ENCODE peak calls at places on chromosome 15, in seven cellular contexts. X, S, L, T, A, B and E are unnamed samples.

GRCh38 chr15:77654975-77655374 is 22.3 kb upstream of the LINGO1 start:
- DNase-seq in L (peak), S (peak), X (no peak), T (no peak), A (no peak), B (no peak), E (no peak)

GRCh38 chr15:62050118-62050517 is 10.1 kb downstream of the VPS13C start:
- DNase-seq in A (no peak), S (no peak), T (no peak), X (no peak), L (no peak), B (no peak), E (no peak)

GRCh38 chr15:53716909-53717878 is 42.3 kb downstream of the WDR72 start:
- DNase-seq in S (no peak), L (peak), T (no peak), X (no peak), A (no peak), B (no peak), E (no peak)

GRCh38 chr15:63331456-63331855 is 50.2 kb downstream of the CA12 start:
- DNase-seq in L (peak), X (no peak), B (no peak), T (no peak), A (peak), S (no peak), E (no peak)

GRCh38 chr15:67730135-67730534 is 95.2 kb upstream of the SKOR1 start:
- DNase-seq in B (no peak), S (no peak), A (no peak), T (no peak), X (no peak), L (no peak), E (no peak)

GRCh38 chr15:51750186-51750585 is 1.2 kb upstream of the TMOD2 start:
- DNase-seq in B (no peak), T (no peak), A (no peak), L (no peak), X (no peak), S (no peak), E (no peak)

GRCh38 chr15:66631616-66632263 is 65.9 kb upstream of the LCTL start:
- DNase-seq in B (no peak), S (no peak), X (no peak), T (no peak), A (no peak), L (peak), E (no peak)

GRCh38 chr15:46365612-46366011 is 730.8 kb downstream of the SQOR start:
- DNase-seq in A (no peak), B (no peak), L (no peak), S (no peak), X (no peak), T (no peak), E (no peak)

GRCh38 chr15:39118510-39118909 is 462.4 kb upstream of the THBS1 start:
- DNase-seq in A (peak), L (no peak), X (no peak), S (no peak), T (no peak), B (no peak), E (no peak)

GRCh38 chr15:67175643-67176071 is 78.8 kb downstream of the AAGAB start:
- DNase-seq in T (no peak), A (peak), S (no peak), X (peak), L (peak), B (no peak), E (peak)

GRCh38 chr15:55897560-55898336 is 95.7 kb downstream of the NEDD4 start:
- DNase-seq in S (peak), A (peak), X (peak), L (peak), T (peak), B (peak), E (no peak)

GRCh38 chr15:78018968-78019644 is 58.4 kb downstream of the TBC1D2B start:
- DNase-seq in A (no peak), B (no peak), T (no peak), X (no peak), L (peak), S (no peak), E (peak)

GRCh38 chr15:52392008-52392687 is 96.5 kb upstream of the MYO5C start:
- DNase-seq in X (no peak), B (no peak), L (no peak), A (peak), T (no peak), S (no peak), E (no peak)

GRCh38 chr15:94177112-94177511 is 54.2 kb upstream of the MCTP2 start:
- DNase-seq in B (no peak), L (peak), S (no peak), A (peak), X (no peak), T (no peak), E (no peak)

GRCh38 chr15:57607570-57608000 is 15.9 kb downstream of the MYZAP start:
- DNase-seq in B (peak), T (no peak), L (peak), S (peak), X (no peak), A (no peak), E (no peak)

GRCh38 chr15:93018574-93018973 is 70.4 kb downstream of the RGMA start:
- DNase-seq in S (no peak), B (no peak), T (no peak), X (no peak), A (no peak), L (no peak), E (no peak)

GRCh38 chr15:57472861-57473260 is 96.6 kb downstream of the CGNL1 start:
- DNase-seq in T (no peak), B (no peak), L (no peak), S (no peak), A (peak), X (no peak), E (no peak)

GRCh38 chr15:33009603-33010002 is 184.9 kb downstream of the FMN1 start:
- DNase-seq in A (no peak), S (no peak), L (no peak), T (no peak), B (no peak), X (no peak), E (no peak)

GRCh38 chr15:60191015-60191414 is 186.9 kb downstream of the FOXB1 start:
- DNase-seq in T (no peak), A (no peak), B (no peak), X (no peak), L (no peak), S (no peak), E (no peak)

GRCh38 chr15:68083463-68083862 is 29.3 kb downstream of the PIAS1 start:
- DNase-seq in A (no peak), T (no peak), X (no peak), B (no peak), L (no peak), S (no peak), E (no peak)

GRCh38 chr15:48876057-48876456 is 1.9 kb upstream of the EID1 start:
- DNase-seq in S (no peak), T (no peak), A (no peak), L (no peak), B (no peak), X (no peak), E (no peak)

GRCh38 chr15:57708047-57708446 is 1.5 kb downstream of the POLR2M start:
- DNase-seq in B (no peak), S (no peak), T (no peak), X (no peak), L (no peak), A (peak), E (no peak)

GRCh38 chr15:68402432-68403160 is 29.4 kb downstream of the ITGA11 start:
- DNase-seq in T (peak), A (no peak), S (no peak), X (peak), B (peak), L (no peak), E (no peak)

GRCh38 chr15:79329186-79329611 is 18.3 kb downstream of the TMED3 start:
- DNase-seq in X (no peak), A (peak), T (no peak), L (peak), S (no peak), B (no peak), E (no peak)

GRCh38 chr15:59707619-59708018 is 18.5 kb upstream of the BNIP2 start:
- DNase-seq in L (no peak), X (no peak), T (no peak), S (no peak), B (no peak), A (no peak), E (no peak)

GRCh38 chr15:66760358-66760967 is 58.4 kb downstream of the SMAD6 start:
- DNase-seq in T (no peak), A (no peak), B (no peak), X (no peak), S (no peak), L (no peak), E (no peak)

GRCh38 chr15:93829115-93829849 is 402.1 kb upstream of the MCTP2 start:
- DNase-seq in B (no peak), L (peak), A (no peak), T (no peak), X (peak), S (no peak), E (no peak)

GRCh38 chr15:25248583-25249235 is 190.1 kb downstream of the UBE3A start:
- DNase-seq in L (no peak), B (peak), X (peak), S (no peak), A (no peak), T (peak), E (no peak)

GRCh38 chr15:34802371-34802770 is 7.0 kb upstream of the ACTC1 start:
- DNase-seq in A (no peak), B (no peak), L (no peak), S (no peak), T (no peak), X (no peak), E (no peak)

GRCh38 chr15:38002883-38003477 is 68.5 kb downstream of the TMCO5A start:
- DNase-seq in B (peak), X (no peak), A (peak), L (peak), T (no peak), S (no peak), E (no peak)

GRCh38 chr15:32909431-32909830 is 191.6 kb downstream of the GREM1 start:
- DNase-seq in X (no peak), T (no peak), B (no peak), S (no peak), L (no peak), A (peak), E (no peak)

GRCh38 chr15:62060896-62061280 is 641 bp upstream of the VPS13C start:
- DNase-seq in X (no peak), A (no peak), L (no peak), S (no peak), B (no peak), T (no peak), E (no peak)

GRCh38 chr15:95884276-95884675 is 446.2 kb upstream of the NR2F2 start:
- DNase-seq in B (no peak), L (no peak), A (no peak), S (no peak), T (no peak), X (no peak), E (no peak)

DNA sequence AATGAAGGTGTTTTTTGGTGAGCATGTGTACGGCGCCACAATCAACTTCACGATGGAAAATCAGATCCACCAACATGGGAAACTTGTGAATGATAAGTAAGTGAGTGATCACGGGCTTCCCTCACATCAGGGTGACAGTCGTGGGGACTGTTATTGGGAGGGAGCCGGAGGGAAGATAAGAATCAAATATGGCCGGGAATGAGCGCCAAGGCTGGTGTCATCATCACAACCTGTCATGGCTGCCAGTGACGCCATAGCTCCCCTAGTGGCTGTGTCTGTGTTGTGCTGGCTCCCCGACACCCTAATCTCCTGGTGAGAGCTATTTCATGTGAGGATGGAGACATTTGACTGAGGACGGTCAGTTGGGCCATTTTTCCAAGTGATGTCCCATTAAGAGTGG is 168.5 kb downstream of the SV2B start:
- DNase-seq in B (no peak), L (peak), T (no peak), A (no peak), X (no peak), S (peak), E (no peak)
- TF ChIP-seq CTCF in B (no peak), L (peak), T (no peak), A (peak), X (no peak), S (peak), E (no peak)

GRCh38 chr15:75367913-75368688 is at the start of gene MAN2C1:
- DNase-seq in A (peak), B (peak), X (peak), T (peak), S (peak), L (peak), E (peak)
- TF ChIP-seq POLR2A in A (peak), B (no peak), X (peak), T (peak), S (peak), L (peak), E (peak)

GRCh38 chr15:99123706-99124451 is 19.0 kb downstream of the SYNM start:
- DNase-seq in L (peak), X (peak), A (peak), S (peak), T (peak), B (peak), E (no peak)

GRCh38 chr15:99121691-99122410 is 17.0 kb downstream of the SYNM start:
- DNase-seq in X (no peak), B (no peak), L (no peak), A (no peak), S (no peak), T (no peak), E (no peak)

GRCh38 chr15:99121207-99121606 is 16.3 kb downstream of the SYNM start:
- DNase-seq in X (no peak), A (no peak), L (no peak), B (no peak), S (no peak), T (no peak), E (no peak)

GRCh38 chr15:99124641-99125040 is 19.8 kb downstream of the SYNM start:
- DNase-seq in S (no peak), A (no peak), T (no peak), L (peak), X (no peak), B (no peak), E (peak)

GRCh38 chr15:99122831-99123705 is 18.2 kb downstream of the SYNM start:
- DNase-seq in B (no peak), X (no peak), L (no peak), S (no peak), T (no peak), A (no peak), E (no peak)
- TF ChIP-seq CTCF in B (no peak), X (no peak), L (no peak), S (no peak), T (no peak), A (no peak), E (no peak)

GRCh38 chr15:40344217-40344616 is 3.5 kb upstream of the CCDC9B start:
- DNase-seq in A (peak), B (no peak), T (no peak), L (no peak), X (no peak), S (no peak), E (no peak)

GRCh38 chr15:40344631-40345120 is 3.9 kb upstream of the CCDC9B start:
- DNase-seq in T (peak), A (peak), X (peak), B (peak), S (peak), L (peak), E (peak)

GRCh38 chr15:40345225-40345866 is 4.6 kb upstream of the CCDC9B start:
- DNase-seq in X (no peak), B (no peak), T (no peak), S (no peak), A (no peak), L (no peak), E (no peak)

GRCh38 chr15:40342421-40343313 is 1.9 kb upstream of the CCDC9B start:
- DNase-seq in S (no peak), L (no peak), X (no peak), A (peak), T (no peak), B (no peak), E (no peak)

GRCh38 chr15:40343512-40343911 is 2.8 kb upstream of the CCDC9B start:
- DNase-seq in A (peak), S (no peak), T (no peak), L (peak), X (no peak), B (no peak), E (no peak)
- TF ChIP-seq POLR2A in A (peak), S (no peak), T (no peak), L (no peak), X (no peak), B (no peak), E (no peak)

GRCh38 chr15:70492240-70493177 is 270.8 kb downstream of the UACA start:
- DNase-seq in X (no peak), S (peak), T (no peak), B (peak), L (peak), A (peak), E (peak)
- TF ChIP-seq CTCF in X (no peak), S (no peak), T (no peak), B (no peak), L (no peak), A (peak), E (no peak)

GRCh38 chr15:82875411-82876003 is 66.1 kb downstream of the WHAMM start:
- DNase-seq in B (no peak), T (no peak), L (no peak), X (no peak), S (no peak), A (peak), E (no peak)
- TF ChIP-seq POLR2A in B (no peak), T (no peak), L (no peak), X (no peak), S (no peak), A (no peak), E (no peak)

GRCh38 chr15:44798815-44799214 is 62.5 kb downstream of the TRIM69 start:
- DNase-seq in T (no peak), S (peak), L (peak), B (no peak), A (no peak), X (no peak), E (no peak)
- TF ChIP-seq CTCF in T (no peak), S (no peak), L (peak), B (no peak), A (no peak), X (no peak), E (peak)

GRCh38 chr15:71111950-71112349 is 3.3 kb upstream of the THSD4 start:
- DNase-seq in B (no peak), X (no peak), S (no peak), A (no peak), L (no peak), T (no peak), E (no peak)
- TF ChIP-seq POLR2A in B (no peak), X (no peak), S (no peak), A (no peak), L (no peak), T (no peak), E (no peak)

DNA sequence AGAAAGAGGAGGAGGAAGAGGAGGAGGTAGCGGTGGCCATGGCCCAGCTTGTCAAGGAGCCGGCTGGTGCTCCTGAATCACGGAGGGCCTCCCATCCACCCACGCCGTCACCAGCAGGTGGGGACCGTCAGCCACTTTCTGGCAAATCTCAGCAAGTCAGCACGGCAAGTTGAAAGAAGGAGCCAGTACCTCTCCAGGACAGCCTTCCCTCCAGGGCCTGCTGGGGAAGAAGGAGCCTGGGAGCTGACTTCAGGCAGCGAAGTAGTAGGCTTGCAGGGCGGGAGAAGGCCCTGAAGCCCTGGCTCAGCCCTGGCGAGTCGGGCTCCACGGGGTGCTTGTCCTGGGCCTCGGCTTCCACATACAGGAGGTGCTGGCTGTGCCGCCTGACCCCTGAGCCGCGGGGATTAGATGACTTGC is 99.2 kb upstream of the TRPM1 start:
- DNase-seq in B (peak), A (peak), T (peak), S (peak), L (peak), X (no peak), E (peak)
- TF ChIP-seq CTCF in B (peak), A (peak), T (peak), S (peak), L (no peak), X (peak), E (peak)

GRCh38 chr15:89087830-89088604 is at the start of gene ABHD2:
- DNase-seq in T (peak), B (peak), X (peak), A (peak), S (peak), L (peak), E (peak)
- TF ChIP-seq POLR2A in T (peak), B (no peak), X (peak), A (peak), S (peak), L (peak), E (peak)